ENCODE peak calls at places on chromosomes 2 and 18, in ten cellular contexts. U, N, Z, G, A, Q, X, O, C and E are unnamed samples. For H3K9me3 and H3K4me1, the result is how much of the 10 kb centered on the place peaks cover.

GRCh38 chr2:160039166-160039903 is 23.1 kb downstream of the PLA2R1 start:
- ATAC-seq in C (no peak), Q (peak), U (no peak), G (peak), X (peak), Z (no peak), N (peak), A (peak), O (peak), E (no peak)

GRCh38 chr2:138275881-138276280 is 225.7 kb upstream of the SPOPL start:
- ATAC-seq in Q (peak), Z (no peak), X (peak), A (peak), N (no peak), C (no peak), U (peak), O (peak), G (no peak), E (no peak)

GRCh38 chr2:141560723-141561122 is 570.1 kb downstream of the LRP1B start:
- ATAC-seq in Z (no peak), N (no peak), C (no peak), O (no peak), X (no peak), A (no peak), U (peak), Q (no peak), G (no peak), E (no peak)

GRCh38 chr2:45494275-45494977 is 116.6 kb downstream of the SRBD1 start:
- ATAC-seq in X (peak), N (no peak), G (no peak), Q (no peak), O (peak), Z (no peak), U (peak), C (peak), A (no peak), E (no peak)

GRCh38 chr2:197669077-197669476 is 6.3 kb downstream of the RFTN2 start:
- ATAC-seq in Q (no peak), X (peak), O (no peak), Z (no peak), G (no peak), C (no peak), A (no peak), N (no peak), U (no peak), E (no peak)

GRCh38 chr2:169476459-169476858 is 2.8 kb upstream of the BBS5 start:
- ATAC-seq in N (no peak), U (no peak), Z (no peak), C (no peak), X (no peak), Q (no peak), G (no peak), A (no peak), O (no peak), E (no peak)

GRCh38 chr18:74479486-74480148 is 16.5 kb upstream of the CNDP2 start:
- ATAC-seq in Z (no peak), A (no peak), N (peak), C (no peak), X (no peak), Q (no peak), G (no peak), O (peak), U (no peak), E (no peak)

GRCh38 chr2:106885981-106886915 is at the start of gene ST6GAL2:
- ATAC-seq in G (peak), U (peak), A (peak), C (no peak), O (peak), Q (no peak), N (peak), Z (no peak), X (peak), E (peak)

GRCh38 chr18:21739604-21740473 is 753 bp upstream of the MIB1 start:
- ATAC-seq in Q (peak), U (peak), G (peak), O (no peak), N (no peak), C (peak), A (peak), Z (peak), X (peak), E (peak)

GRCh38 chr2:63345285-63345633 is 243.0 kb downstream of the WDPCP start:
- ATAC-seq in Z (no peak), X (no peak), G (peak), N (no peak), O (no peak), A (no peak), U (no peak), C (peak), Q (no peak), E (no peak)

GRCh38 chr2:156087875-156088274 is 244.6 kb downstream of the NR4A2 start:
- ATAC-seq in Z (no peak), C (no peak), G (no peak), A (no peak), O (no peak), N (no peak), Q (no peak), U (no peak), X (no peak), E (no peak)

GRCh38 chr2:96918092-96918753 is 48.3 kb upstream of the SEMA4C start:
- ATAC-seq in O (no peak), Z (no peak), A (no peak), Q (no peak), G (no peak), U (no peak), N (no peak), X (no peak), C (no peak), E (no peak)

GRCh38 chr2:172342056-172342455 is 85.3 kb upstream of the ITGA6 start:
- ATAC-seq in X (no peak), Z (no peak), Q (no peak), G (peak), N (peak), U (no peak), C (no peak), A (no peak), O (no peak), E (no peak)

GRCh38 chr2:172437419-172438063 is 10.2 kb downstream of the ITGA6 start:
- ATAC-seq in G (no peak), Z (peak), C (no peak), N (no peak), X (no peak), U (no peak), A (no peak), O (peak), Q (no peak), E (no peak)

GRCh38 chr2:38122344-38122743 is 46.4 kb upstream of the CYP1B1 start:
- ATAC-seq in Q (no peak), A (no peak), O (no peak), X (no peak), Z (no peak), N (no peak), G (peak), U (no peak), C (no peak), E (peak)

GRCh38 chr2:210250577-210250976 is 25.3 kb upstream of the ACADL start:
- ATAC-seq in A (no peak), Z (no peak), N (no peak), O (no peak), U (no peak), Q (no peak), C (no peak), X (no peak), G (no peak), E (no peak)

GRCh38 chr2:205073433-205074020 is 528.3 kb downstream of the PARD3B start:
- ATAC-seq in X (no peak), C (no peak), O (no peak), Z (no peak), N (no peak), A (no peak), U (no peak), Q (no peak), G (no peak), E (no peak)

GRCh38 chr18:35456181-35456850 is 41.4 kb downstream of the INO80C start:
- ATAC-seq in G (no peak), N (no peak), U (no peak), O (no peak), X (no peak), C (no peak), Z (no peak), Q (no peak), A (no peak), E (peak)

GRCh38 chr18:70457223-70457622 is 168.4 kb downstream of the SOCS6 start:
- ATAC-seq in A (no peak), X (no peak), N (no peak), Q (no peak), O (no peak), G (no peak), C (no peak), U (no peak), Z (no peak), E (no peak)

GRCh38 chr2:118148809-118149208 is 60.5 kb downstream of the INSIG2 start:
- ATAC-seq in N (no peak), Z (no peak), X (no peak), O (no peak), G (no peak), U (no peak), Q (no peak), A (no peak), C (no peak), E (no peak)

GRCh38 chr2:160075171-160075570 is 12.8 kb upstream of the PLA2R1 start:
- ATAC-seq in U (no peak), O (no peak), X (no peak), C (no peak), G (peak), N (peak), Z (no peak), A (no peak), Q (no peak), E (peak)

GRCh38 chr2:241865957-241866858 is 3.3 kb upstream of the RTP5 start:
- ATAC-seq in A (peak), O (no peak), N (no peak), Z (no peak), X (peak), C (peak), G (peak), U (no peak), Q (peak), E (no peak)

GRCh38 chr2:7881456-7881855 is 800.4 kb upstream of the ID2 start:
- ATAC-seq in O (no peak), A (no peak), X (no peak), C (no peak), U (peak), Z (no peak), Q (no peak), G (no peak), N (no peak), E (no peak)

GRCh38 chr2:165239230-165239629 is at the start of gene SCN2A:
- ATAC-seq in O (peak), X (peak), N (no peak), U (no peak), A (peak), C (peak), Q (no peak), Z (no peak), G (no peak), E (no peak)
- TF ChIP-seq CTCF in O (peak), X (peak), N (peak), U (peak), A (peak), C (peak), Q (peak), Z (peak), G (peak), E (peak)

GRCh38 chr2:2763351-2763997 is 432.4 kb upstream of the MYT1L start:
- ATAC-seq in Z (no peak), X (no peak), O (no peak), C (peak), A (no peak), N (no peak), Q (no peak), U (no peak), G (no peak), E (no peak)
- H3K9me3 ChIP-seq in Z (under half), X (half or more), O (under half), C (under half), A (under half), N (under half), Q (under half), U (under half), G (under half), E (under half)

GRCh38 chr2:190881480-190882326 is 1.1 kb downstream of the GLS start:
- ATAC-seq in G (peak), A (peak), C (peak), O (peak), X (peak), Q (peak), Z (peak), N (peak), U (peak), E (peak)

GRCh38 chr2:190880374-190881073 is at the start of gene GLS:
- ATAC-seq in G (peak), Q (peak), O (peak), X (peak), N (peak), C (peak), Z (peak), U (peak), A (peak), E (peak)

GRCh38 chr2:190882327-190882766 is 1.7 kb downstream of the GLS start:
- ATAC-seq in Z (no peak), O (no peak), X (no peak), N (no peak), Q (no peak), U (no peak), G (no peak), C (no peak), A (no peak), E (no peak)

GRCh38 chr2:190879474-190880373 is 897 bp upstream of the GLS start:
- ATAC-seq in Z (no peak), G (peak), C (peak), X (no peak), N (peak), Q (peak), U (peak), O (peak), A (peak), E (no peak)

GRCh38 chr2:190881074-190881479 is 456 bp downstream of the GLS start:
- ATAC-seq in N (peak), C (peak), X (peak), O (peak), U (peak), Q (peak), Z (no peak), G (no peak), A (peak), E (peak)
- H3K4me1 ChIP-seq in N (under half), C (under half), X (under half), O (under half), U (under half), Q (under half), Z (under half), G (under half), A (under half), E (under half)

GRCh38 chr2:20192781-20193180 is 32.1 kb downstream of the SDC1 start:
- ATAC-seq in Z (no peak), O (no peak), G (no peak), U (no peak), C (no peak), A (peak), X (no peak), Q (no peak), N (no peak), E (no peak)

GRCh38 chr2:20189299-20189931 is 35.5 kb downstream of the SDC1 start:
- ATAC-seq in N (no peak), Z (no peak), C (no peak), U (no peak), Q (no peak), A (no peak), O (no peak), G (no peak), X (no peak), E (no peak)

GRCh38 chr2:20190170-20190569 is 34.8 kb downstream of the SDC1 start:
- ATAC-seq in Z (no peak), Q (no peak), X (no peak), G (no peak), C (no peak), O (no peak), U (no peak), A (no peak), N (no peak), E (no peak)

GRCh38 chr2:20191714-20192569 is 33.0 kb downstream of the SDC1 start:
- ATAC-seq in C (no peak), O (no peak), U (no peak), G (peak), N (no peak), Q (no peak), A (peak), Z (no peak), X (peak), E (no peak)

GRCh38 chr2:20190862-20191713 is 33.8 kb downstream of the SDC1 start:
- ATAC-seq in Q (peak), A (peak), C (no peak), O (peak), N (no peak), X (no peak), Z (no peak), G (no peak), U (peak), E (no peak)
- TF ChIP-seq CTCF in Q (no peak), A (peak), C (no peak), O (no peak), N (no peak), X (no peak), Z (no peak), G (no peak), U (no peak), E (no peak)

GRCh38 chr18:78754311-78755043 is 225.1 kb upstream of the SALL3 start:
- ATAC-seq in C (no peak), Q (no peak), N (no peak), Z (no peak), X (no peak), O (no peak), A (no peak), U (no peak), G (no peak), E (no peak)
- H3K9me3 ChIP-seq in C (under half), Q (under half), N (under half), Z (under half), X (under half), O (under half), A (under half), U (under half), G (under half), E (under half)

GRCh38 chr2:134352844-134353243 is 99.0 kb downstream of the MGAT5 start:
- ATAC-seq in X (no peak), G (no peak), C (no peak), Q (no peak), A (no peak), N (no peak), Z (no peak), U (no peak), O (no peak), E (no peak)

GRCh38 chr2:134344954-134345697 is 91.3 kb downstream of the MGAT5 start:
- ATAC-seq in N (no peak), O (no peak), Q (no peak), X (no peak), U (no peak), G (no peak), A (no peak), Z (no peak), C (no peak), E (no peak)

GRCh38 chr2:134348239-134348638 is 94.4 kb downstream of the MGAT5 start:
- ATAC-seq in A (no peak), U (no peak), N (no peak), Q (no peak), G (no peak), C (no peak), X (peak), O (no peak), Z (no peak), E (no peak)

GRCh38 chr2:134351899-134352298 is 98.0 kb downstream of the MGAT5 start:
- ATAC-seq in G (no peak), U (no peak), C (no peak), X (no peak), N (no peak), O (no peak), A (peak), Q (no peak), Z (no peak), E (no peak)

GRCh38 chr2:134347756-134348155 is 93.9 kb downstream of the MGAT5 start:
- ATAC-seq in O (no peak), Q (no peak), C (no peak), A (no peak), U (no peak), G (no peak), N (no peak), X (peak), Z (no peak), E (no peak)
- H3K4me1 ChIP-seq in O (under half), Q (under half), C (under half), A (under half), U (under half), G (under half), N (under half), X (under half), Z (under half), E (under half)

DNA sequence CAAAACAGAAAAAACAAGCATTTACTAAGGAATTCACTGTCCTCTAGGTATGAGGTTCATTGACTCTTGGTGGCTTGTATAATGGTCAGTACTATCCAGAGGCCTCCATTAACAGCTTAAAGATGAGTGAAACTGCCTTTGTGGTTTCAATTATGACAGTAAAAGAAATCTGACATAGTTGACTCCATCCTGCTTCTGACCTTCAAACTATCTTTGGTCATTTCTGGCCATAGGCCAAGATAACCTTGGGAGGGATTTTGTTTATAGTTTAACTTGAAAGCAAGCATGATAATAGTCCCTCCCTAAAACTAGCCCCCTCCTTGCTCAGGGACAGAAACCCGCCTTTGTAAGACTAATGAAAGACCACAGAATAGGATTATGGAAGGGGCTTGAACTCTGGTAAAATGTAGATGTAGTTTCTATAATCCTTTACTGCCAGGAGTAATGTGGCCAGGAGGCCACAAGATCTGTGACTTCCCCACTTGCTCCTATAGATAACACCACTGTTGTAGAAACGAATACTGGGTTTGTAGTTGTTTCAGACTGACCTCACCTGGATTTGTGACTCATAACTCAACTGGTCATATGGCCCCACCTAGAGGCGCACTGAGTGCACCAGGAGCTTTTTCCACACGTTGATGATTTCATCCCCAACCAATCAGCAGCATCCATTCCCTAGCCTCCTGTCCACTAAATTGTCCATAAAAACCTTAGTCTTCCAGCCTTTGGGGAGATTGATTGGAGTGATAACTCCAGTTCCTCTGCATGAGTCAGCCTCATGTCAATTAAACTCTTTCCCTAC is 8.6 kb upstream of the PLEKHM3 start:
- ATAC-seq in A (peak), Q (peak), U (peak), X (no peak), Z (peak), C (peak), G (peak), O (peak), N (no peak), E (no peak)
- TF ChIP-seq CTCF in A (peak), Q (peak), U (peak), X (peak), Z (peak), C (peak), G (peak), O (peak), N (peak), E (no peak)